ENCODE peak calls at places on chromosome 13, in four cellular contexts. One of them, this sample, is unnamed.

GRCh38 chr13:99813346-99814095 is 158.0 kb downstream of the ZIC5 start:
- DNase-seq in fibroblast of mammary gland: no peak
- DNase-seq in testis: no peak
- DNase-seq in AG09309: no peak
- DNase-seq in this sample: no peak

GRCh38 chr13:95039415-95039814 is 261.8 kb downstream of the ABCC4 start:
- DNase-seq in fibroblast of mammary gland: peak; percentile 7
- DNase-seq in testis: no peak
- DNase-seq in AG09309: no peak
- DNase-seq in this sample: no peak

GRCh38 chr13:52161193-52161646 is 1.8 kb upstream of the NEK3 start:
- DNase-seq in fibroblast of mammary gland: no peak
- DNase-seq in testis: no peak
- DNase-seq in AG09309: no peak
- DNase-seq in this sample: no peak

GRCh38 chr13:30819136-30819875 is 84.0 kb downstream of the ALOX5AP start:
- DNase-seq in fibroblast of mammary gland: no peak
- DNase-seq in testis: no peak
- DNase-seq in AG09309: no peak
- DNase-seq in this sample: no peak

GRCh38 chr13:49046534-49046933 is 70.8 kb downstream of the FNDC3A start:
- DNase-seq in fibroblast of mammary gland: peak; percentile 46
- DNase-seq in testis: no peak
- DNase-seq in AG09309: no peak
- DNase-seq in this sample: no peak

GRCh38 chr13:44098559-44098958 is 218.9 kb downstream of the LACC1 start:
- DNase-seq in fibroblast of mammary gland: no peak
- DNase-seq in testis: no peak
- DNase-seq in AG09309: no peak
- DNase-seq in this sample: no peak

GRCh38 chr13:32669030-32669646 is 82.9 kb downstream of the PDS5B start:
- DNase-seq in fibroblast of mammary gland: peak; percentile 68
- DNase-seq in testis: no peak
- DNase-seq in AG09309: peak; percentile 10
- DNase-seq in this sample: peak; percentile 20

GRCh38 chr13:102198418-102199322 is 203.2 kb downstream of the FGF14 start:
- DNase-seq in fibroblast of mammary gland: peak; percentile 73
- DNase-seq in testis: no peak
- DNase-seq in AG09309: no peak
- DNase-seq in this sample: no peak

GRCh38 chr13:33153421-33154381 is 131.9 kb downstream of the STARD13 start:
- DNase-seq in fibroblast of mammary gland: peak; percentile 45
- DNase-seq in testis: no peak
- DNase-seq in AG09309: no peak
- DNase-seq in this sample: no peak

GRCh38 chr13:83223546-83223945 is 658.7 kb downstream of the SLITRK1 start:
- DNase-seq in fibroblast of mammary gland: no peak
- DNase-seq in testis: no peak
- DNase-seq in AG09309: no peak
- DNase-seq in this sample: no peak

GRCh38 chr13:40589285-40590109 is 76.9 kb downstream of the FOXO1 start:
- DNase-seq in fibroblast of mammary gland: peak; percentile 83
- DNase-seq in testis: peak; percentile 32
- DNase-seq in AG09309: peak; percentile 16
- DNase-seq in this sample: no peak

GRCh38 chr13:44231786-44232516 is 141.7 kb upstream of the SERP2 start:
- DNase-seq in fibroblast of mammary gland: peak; percentile 97
- DNase-seq in testis: no peak
- DNase-seq in AG09309: peak; percentile 86
- DNase-seq in this sample: peak; percentile 84

GRCh38 chr13:84951128-84951527 is 848.1 kb downstream of the SLITRK6 start:
- DNase-seq in fibroblast of mammary gland: no peak
- DNase-seq in testis: no peak
- DNase-seq in AG09309: no peak
- DNase-seq in this sample: no peak

GRCh38 chr13:59531571-59532091 is 632.1 kb downstream of the DIAPH3 start:
- DNase-seq in fibroblast of mammary gland: peak; percentile 45
- DNase-seq in testis: peak; percentile 76
- DNase-seq in AG09309: peak; percentile 21
- DNase-seq in this sample: peak; percentile 44

GRCh38 chr13:23554000-23554399 is 16.2 kb upstream of the TNFRSF19 start:
- DNase-seq in fibroblast of mammary gland: peak; percentile 33
- DNase-seq in testis: no peak
- DNase-seq in AG09309: no peak
- DNase-seq in this sample: no peak

GRCh38 chr13:55497486-55497885 is 1643.2 kb upstream of the PRR20A start:
- DNase-seq in fibroblast of mammary gland: no peak
- DNase-seq in testis: no peak
- DNase-seq in AG09309: no peak
- DNase-seq in this sample: no peak

GRCh38 chr13:104021806-104022397 is 955.7 kb upstream of the SLC10A2 start:
- DNase-seq in fibroblast of mammary gland: no peak
- DNase-seq in testis: no peak
- DNase-seq in AG09309: no peak
- DNase-seq in this sample: no peak

GRCh38 chr13:36062249-36062648 is 68.9 kb downstream of the DCLK1 start:
- DNase-seq in fibroblast of mammary gland: no peak
- DNase-seq in testis: no peak
- DNase-seq in AG09309: no peak
- DNase-seq in this sample: no peak

GRCh38 chr13:110483386-110483785 is 78.1 kb downstream of the RAB20 start:
- DNase-seq in fibroblast of mammary gland: peak; percentile 35
- DNase-seq in testis: no peak
- DNase-seq in AG09309: no peak
- DNase-seq in this sample: no peak

GRCh38 chr13:51590966-51591627 is 6.8 kb downstream of the WDFY2 start:
- DNase-seq in fibroblast of mammary gland: peak; percentile 98
- DNase-seq in testis: peak; percentile 44
- DNase-seq in AG09309: peak; percentile 96
- DNase-seq in this sample: peak; percentile 89

GRCh38 chr13:112874751-112875300 is 94.2 kb upstream of the MCF2L start:
- DNase-seq in fibroblast of mammary gland: no peak
- DNase-seq in testis: no peak
- DNase-seq in AG09309: no peak
- DNase-seq in this sample: no peak
- TF ChIP-seq CTCF in fibroblast of mammary gland: no peak
- TF ChIP-seq CTCF in testis: no peak
- TF ChIP-seq CTCF in AG09309: no peak
- TF ChIP-seq CTCF in this sample: no peak

DNA sequence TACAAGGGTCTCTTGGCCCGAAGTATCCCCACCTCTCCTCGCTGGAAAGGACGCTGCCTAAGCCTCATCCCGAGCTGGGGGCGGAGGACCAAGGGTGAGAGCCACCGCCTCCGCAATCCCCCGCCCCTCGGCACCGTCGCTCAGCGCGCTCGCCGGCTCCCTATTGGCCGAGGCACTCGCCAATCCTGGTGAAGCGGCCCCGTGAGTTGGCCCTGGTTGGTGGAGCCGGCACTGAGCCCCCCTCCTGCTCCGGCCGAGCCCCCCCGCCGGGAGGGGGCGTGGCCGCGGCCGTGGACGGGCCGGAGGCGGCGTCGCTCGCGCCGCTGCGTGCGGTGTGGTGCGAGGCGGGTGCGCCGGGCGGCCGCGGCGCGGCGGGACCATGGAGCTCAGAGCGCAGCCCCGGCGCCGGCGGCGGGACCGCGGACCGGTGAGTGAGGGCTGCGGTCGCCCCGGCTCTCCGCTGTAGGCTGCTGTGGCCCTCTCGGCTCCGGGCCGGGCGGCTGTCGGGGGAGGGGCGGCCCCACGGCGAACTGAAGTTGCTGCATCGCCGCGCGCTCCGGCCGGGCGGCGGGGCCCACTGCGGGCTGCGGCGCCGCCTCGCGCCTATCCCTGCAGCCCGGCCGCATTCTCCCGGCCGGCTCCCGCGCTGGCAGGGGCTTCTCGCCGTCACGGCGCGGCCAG is at the start of gene WASF3:
- DNase-seq in fibroblast of mammary gland: peak; percentile 87
- DNase-seq in testis: peak; percentile 96
- DNase-seq in AG09309: peak; percentile 64
- DNase-seq in this sample: peak; percentile 74
- TF ChIP-seq CTCF in fibroblast of mammary gland: no peak
- TF ChIP-seq CTCF in testis: no peak
- TF ChIP-seq CTCF in AG09309: no peak
- TF ChIP-seq CTCF in this sample: no peak

DNA sequence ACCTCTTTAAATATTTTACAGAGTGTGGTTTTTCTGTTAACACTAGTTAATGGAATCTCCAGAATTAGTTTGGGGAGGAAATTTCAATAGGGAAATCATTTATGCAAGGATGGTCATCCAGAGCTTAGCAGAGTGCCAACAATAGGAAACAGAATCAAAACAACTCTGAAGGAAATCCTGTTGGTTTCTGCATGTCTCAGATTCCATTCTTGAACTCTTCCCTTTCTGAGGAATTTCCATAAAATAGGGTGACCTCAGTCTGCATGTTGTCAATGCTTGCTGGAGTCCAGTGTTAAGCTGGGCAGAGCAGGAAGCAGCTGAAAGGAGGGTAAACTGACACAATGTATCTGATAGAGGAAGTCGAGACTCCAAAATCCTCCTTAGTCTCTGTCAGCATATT is 16.9 kb downstream of the CBY2 start:
- DNase-seq in fibroblast of mammary gland: no peak
- DNase-seq in testis: no peak
- DNase-seq in AG09309: peak; percentile 31
- DNase-seq in this sample: no peak
- TF ChIP-seq CTCF in fibroblast of mammary gland: no peak
- TF ChIP-seq CTCF in testis: no peak
- TF ChIP-seq CTCF in AG09309: no peak
- TF ChIP-seq CTCF in this sample: no peak

DNA sequence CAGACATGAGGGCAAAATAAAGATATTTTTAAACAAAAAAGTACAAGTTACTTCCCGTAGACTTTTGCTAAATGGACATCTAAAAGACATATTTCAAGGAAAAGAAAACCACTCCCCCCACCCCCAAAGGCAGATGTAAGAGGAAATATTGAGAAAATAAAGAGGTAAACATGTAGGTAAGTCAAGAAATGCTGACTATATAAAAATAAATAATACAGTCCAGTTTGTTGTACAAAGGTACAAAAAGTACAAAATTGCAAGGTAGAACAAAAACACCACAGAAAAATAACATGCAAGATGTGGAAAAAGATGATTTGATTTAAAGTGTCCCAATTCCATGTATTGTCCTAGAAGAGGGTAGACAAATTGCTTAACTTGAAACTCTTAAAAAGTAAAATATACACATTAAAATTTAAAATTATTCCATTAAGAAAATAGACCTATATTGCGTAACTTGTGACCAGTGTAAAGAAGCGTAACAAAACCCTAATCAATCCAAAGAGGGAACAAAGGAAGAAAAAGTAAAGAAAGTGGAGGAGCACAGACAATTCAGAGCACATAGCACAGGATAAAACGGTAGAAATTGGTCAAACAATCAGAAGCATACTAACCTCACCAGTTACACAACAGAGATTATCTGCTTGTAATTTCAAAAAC is 58.4 kb upstream of the FAM216B start:
- DNase-seq in fibroblast of mammary gland: no peak
- DNase-seq in testis: no peak
- DNase-seq in AG09309: no peak
- DNase-seq in this sample: no peak
- TF ChIP-seq CTCF in fibroblast of mammary gland: no peak
- TF ChIP-seq CTCF in testis: no peak
- TF ChIP-seq CTCF in AG09309: no peak
- TF ChIP-seq CTCF in this sample: no peak

DNA sequence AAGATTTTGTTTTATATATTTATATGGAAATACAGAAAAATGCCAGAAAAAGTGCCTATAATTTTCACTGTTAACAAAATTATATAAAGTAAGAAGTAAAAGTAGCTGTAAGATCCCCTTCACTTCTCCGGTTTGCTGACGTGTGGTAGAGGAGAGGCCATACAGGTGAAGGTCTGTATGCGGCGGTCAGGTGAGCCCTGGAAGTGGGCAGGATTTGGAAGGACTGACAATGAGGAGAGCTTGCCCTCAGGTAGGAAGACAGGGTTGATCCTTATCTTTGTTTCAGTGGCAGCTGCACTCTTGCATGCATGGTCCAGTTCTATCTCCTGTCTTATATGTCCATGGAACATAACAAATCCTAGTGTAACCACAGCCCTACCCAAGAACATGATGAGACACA is 16.9 kb upstream of the TFDP1 start:
- DNase-seq in fibroblast of mammary gland: no peak
- DNase-seq in testis: peak; percentile 7
- DNase-seq in AG09309: no peak
- DNase-seq in this sample: no peak
- TF ChIP-seq CTCF in fibroblast of mammary gland: no peak
- TF ChIP-seq CTCF in testis: no peak
- TF ChIP-seq CTCF in AG09309: no peak
- TF ChIP-seq CTCF in this sample: no peak

GRCh38 chr13:20192470-20193141 is at the start of gene GJB2:
- DNase-seq in fibroblast of mammary gland: peak; percentile 18
- DNase-seq in testis: no peak
- DNase-seq in AG09309: no peak
- DNase-seq in this sample: no peak

GRCh38 chr13:20190481-20191310 is 2.0 kb downstream of the GJB2 start:
- DNase-seq in fibroblast of mammary gland: peak; percentile 94
- DNase-seq in testis: no peak
- DNase-seq in AG09309: peak; percentile 88
- DNase-seq in this sample: no peak

GRCh38 chr13:20193142-20193923 is 595 bp upstream of the GJB2 start:
- DNase-seq in fibroblast of mammary gland: no peak
- DNase-seq in testis: no peak
- DNase-seq in AG09309: no peak
- DNase-seq in this sample: no peak

GRCh38 chr13:20191311-20191901 is 1.3 kb downstream of the GJB2 start:
- DNase-seq in fibroblast of mammary gland: peak; percentile 83
- DNase-seq in testis: no peak
- DNase-seq in AG09309: no peak
- DNase-seq in this sample: no peak

GRCh38 chr13:20191902-20192469 is 752 bp downstream of the GJB2 start:
- DNase-seq in fibroblast of mammary gland: peak; percentile 32
- DNase-seq in testis: peak; percentile 21
- DNase-seq in AG09309: no peak
- DNase-seq in this sample: no peak
- TF ChIP-seq CTCF in fibroblast of mammary gland: no peak
- TF ChIP-seq CTCF in testis: no peak
- TF ChIP-seq CTCF in AG09309: no peak
- TF ChIP-seq CTCF in this sample: no peak

This sample was measured in AG09319.